ENCODE peak calls at places on chromosome 21, in seven cellular contexts. I is BE2C, O is H1, C is GM23248, S is small intestine, Y is ovary, W is PC-9. M is an unnamed sample.
A peak's percentile ranks its signal among the peaks of the same experiment; 100 is the strongest.

GRCh38 chr21:25002676-25003075 is 604.6 kb downstream of the MRPL39 start:
- DNase-seq in Y (no peak), W (no peak), S (no peak), C (no peak), I (no peak), O (no peak), M (no peak)

GRCh38 chr21:38343691-38344090 is 86.9 kb downstream of the KCNJ15 start:
- DNase-seq in Y (no peak), I (no peak), C (peak; percentile 37), W (no peak), S (no peak), O (no peak), M (no peak)

GRCh38 chr21:20739421-20739820 is 258.8 kb upstream of the NCAM2 start:
- DNase-seq in S (no peak), O (no peak), I (peak; percentile 30), Y (no peak), C (no peak), W (no peak), M (peak; percentile 30)

GRCh38 chr21:37509802-37510393 is 143.3 kb downstream of the DYRK1A start:
- DNase-seq in Y (no peak), W (no peak), I (no peak), O (no peak), C (peak; percentile 72), S (no peak), M (no peak)

GRCh38 chr21:23394458-23394857 is 2212.8 kb downstream of the MRPL39 start:
- DNase-seq in S (no peak), O (no peak), I (no peak), W (no peak), C (no peak), Y (no peak), M (no peak)

GRCh38 chr21:31444061-31444460 is 100.0 kb upstream of the TIAM1 start:
- DNase-seq in O (no peak), C (peak; percentile 83), S (no peak), I (no peak), Y (no peak), W (no peak), M (no peak)

GRCh38 chr21:36839123-36839522 is 127.3 kb downstream of the HLCS start:
- DNase-seq in C (peak; percentile 64), O (no peak), Y (no peak), I (no peak), S (no peak), W (no peak), M (no peak)

GRCh38 chr21:36164427-36164784 is 7.8 kb downstream of the DOP1B start:
- DNase-seq in Y (no peak), I (no peak), W (no peak), O (no peak), S (peak; percentile 54), C (no peak), M (no peak)

GRCh38 chr21:30979054-30979453 is 59.2 kb downstream of the KRTAP19-8 start:
- DNase-seq in W (no peak), C (no peak), Y (no peak), O (no peak), S (no peak), I (no peak), M (no peak)

GRCh38 chr21:38839683-38840286 is 34.1 kb downstream of the ETS2 start:
- DNase-seq in I (no peak), Y (no peak), C (peak; percentile 92), W (peak; percentile 61), O (no peak), S (no peak), M (no peak)

GRCh38 chr21:37435120-37435519 is 68.5 kb downstream of the DYRK1A start:
- DNase-seq in O (peak; percentile 21), Y (peak; percentile 31), W (no peak), S (peak; percentile 82), I (peak; percentile 81), C (peak; percentile 85), M (peak; percentile 78)

GRCh38 chr21:34882719-34883131 is 166.4 kb downstream of the RUNX1 start:
- DNase-seq in S (no peak), O (no peak), Y (no peak), I (no peak), C (no peak), W (no peak), M (no peak)
- H3K4me3 ChIP-seq in S (no peak overlapping the region), O (no peak overlapping the region), Y (no peak overlapping the region), I (no peak overlapping the region), C (peak overlapping the region; percentile 97), W (peak overlapping the region; percentile 97), M (no peak overlapping the region)

GRCh38 chr21:45885597-45885929 is 96.0 kb upstream of the COL6A1 start:
- DNase-seq in O (no peak), C (no peak), S (no peak), Y (no peak), W (no peak), I (no peak), M (no peak)

GRCh38 chr21:45886610-45887026 is 95.0 kb upstream of the COL6A1 start:
- DNase-seq in O (no peak), W (no peak), C (no peak), Y (no peak), I (no peak), S (no peak), M (no peak)

GRCh38 chr21:45887788-45888187 is 93.8 kb upstream of the COL6A1 start:
- DNase-seq in Y (no peak), O (no peak), C (no peak), S (no peak), W (no peak), I (peak; percentile 68), M (no peak)

GRCh38 chr21:45888361-45889009 is 93.1 kb upstream of the COL6A1 start:
- DNase-seq in I (no peak), S (no peak), C (no peak), O (no peak), W (no peak), Y (no peak), M (no peak)

GRCh38 chr21:45887121-45887611 is 94.4 kb upstream of the COL6A1 start:
- DNase-seq in O (no peak), W (no peak), C (peak; percentile 69), S (no peak), Y (no peak), I (peak; percentile 52), M (no peak)
- H3K4me1 ChIP-seq in O (no peaks in the 10 kb centered on the region), W (peaks cover 9% of the 10 kb centered on the region), C (peaks cover 7% of the 10 kb centered on the region), S (no peaks in the 10 kb centered on the region), Y (no peaks in the 10 kb centered on the region), I (peaks cover 25% of the 10 kb centered on the region), M (peaks cover under 1% of the 10 kb centered on the region)

GRCh38 chr21:44918581-44919033 is 2.1 kb downstream of the ITGB2 start:
- DNase-seq in O (no peak), C (no peak), I (no peak), W (no peak), S (no peak), Y (no peak), M (no peak)

GRCh38 chr21:44918107-44918470 is 2.6 kb downstream of the ITGB2 start:
- DNase-seq in C (no peak), I (no peak), O (no peak), Y (no peak), W (no peak), S (no peak), M (no peak)

GRCh38 chr21:44916965-44917364 is 3.7 kb downstream of the ITGB2 start:
- DNase-seq in I (no peak), W (no peak), C (no peak), S (no peak), O (no peak), Y (no peak), M (no peak)

GRCh38 chr21:44919111-44919912 is 1.4 kb downstream of the ITGB2 start:
- DNase-seq in C (peak; percentile 30), S (no peak), W (no peak), O (no peak), Y (peak; percentile 12), I (no peak), M (no peak)

DNA sequence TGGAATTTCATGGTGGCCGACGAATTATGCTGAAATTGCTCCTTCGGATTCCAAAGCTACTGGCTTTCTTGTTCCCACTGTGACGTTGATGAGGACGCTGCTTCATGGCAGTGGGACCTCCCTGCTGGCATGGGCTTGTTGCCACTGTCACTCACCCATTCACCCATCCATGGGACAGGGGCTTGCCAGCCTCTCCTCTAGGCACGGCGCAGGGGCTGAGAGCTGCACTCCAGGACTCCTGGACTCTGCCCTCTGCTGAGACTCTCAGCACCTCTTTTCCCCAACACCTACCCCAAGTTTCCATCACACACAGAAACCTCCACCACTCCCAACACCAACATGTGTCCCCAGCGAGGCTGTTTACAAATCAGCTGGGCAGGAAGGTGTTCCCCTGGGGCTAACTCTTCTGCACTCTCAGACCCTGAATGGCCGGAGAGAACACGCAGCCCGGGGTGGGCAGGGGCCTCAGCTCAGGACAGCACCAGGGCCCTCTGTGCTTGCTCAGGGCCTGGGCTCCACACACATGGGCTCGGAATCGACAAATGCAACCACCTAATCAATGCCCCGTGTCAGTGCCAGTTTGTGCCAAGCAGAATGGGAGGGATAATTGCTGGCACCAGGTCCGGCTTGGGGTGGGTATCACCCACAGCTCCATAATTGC is 3.1 kb downstream of the ITGB2 start:
- DNase-seq in Y (no peak), S (no peak), I (no peak), W (no peak), C (no peak), O (no peak), M (no peak)
- H3K27me3 ChIP-seq in Y (no peaks in the 10 kb centered on the region), S (no peaks in the 10 kb centered on the region), I (peaks cover 48% of the 10 kb centered on the region), W (no peaks in the 10 kb centered on the region), C (no peaks in the 10 kb centered on the region), O (peaks cover 52% of the 10 kb centered on the region), M (peaks cover 22% of the 10 kb centered on the region)

GRCh38 chr21:46180778-46181391 is 3.4 kb downstream of the SPATC1L start:
- DNase-seq in O (no peak), I (no peak), C (no peak), Y (peak; percentile 38), S (no peak), W (no peak), M (no peak)

GRCh38 chr21:46181953-46182547 is 2.2 kb downstream of the SPATC1L start:
- DNase-seq in O (no peak), I (no peak), W (no peak), S (no peak), C (no peak), Y (peak; percentile 63), M (no peak)

GRCh38 chr21:46183910-46184624 is at the start of gene SPATC1L:
- DNase-seq in O (peak; percentile 38), W (no peak), C (peak; percentile 80), I (peak; percentile 77), S (peak; percentile 45), Y (peak; percentile 83), M (no peak)

GRCh38 chr21:46181436-46181835 is 2.8 kb downstream of the SPATC1L start:
- DNase-seq in Y (no peak), I (no peak), S (no peak), W (no peak), O (no peak), C (no peak), M (no peak)

DNA sequence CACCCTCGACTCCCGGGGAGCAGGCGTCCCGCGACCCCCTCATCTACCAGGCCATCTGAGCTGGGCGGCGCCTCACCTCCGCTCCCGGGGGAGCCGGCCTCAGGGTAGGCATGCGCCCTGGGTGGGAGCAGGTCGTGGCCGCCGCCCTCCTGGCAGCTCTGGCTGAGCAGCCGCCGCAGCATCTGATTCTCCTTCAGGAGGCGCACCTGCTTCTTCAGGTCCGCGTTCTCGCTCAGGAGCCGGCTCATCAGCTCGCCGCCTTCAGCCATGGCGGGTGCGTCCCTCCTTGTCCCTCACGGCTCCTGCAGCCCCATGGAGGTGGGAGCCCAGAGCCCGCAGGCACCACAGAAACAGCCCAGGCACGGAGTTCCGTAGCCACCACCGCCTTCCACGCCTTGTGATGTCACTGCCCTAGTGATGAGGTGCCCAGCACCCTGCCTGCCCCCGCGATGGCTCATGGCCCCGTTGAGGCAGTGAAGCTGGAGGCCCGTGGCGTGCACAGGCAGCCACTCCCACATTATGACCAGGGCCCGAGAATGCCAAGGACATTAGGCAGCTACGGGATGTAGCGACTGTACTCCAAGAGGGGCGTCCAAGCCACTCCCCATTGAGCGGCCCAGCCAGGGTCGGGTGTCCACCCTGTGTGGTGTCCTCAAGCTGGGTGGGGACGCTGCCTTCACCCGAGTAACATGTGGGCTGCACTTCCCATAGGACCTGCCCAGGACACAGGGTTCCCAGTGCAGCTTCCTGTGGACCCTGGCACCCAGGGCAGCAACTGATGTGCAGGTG is 1.5 kb downstream of the SPATC1L start:
- DNase-seq in Y (peak; percentile 74), O (no peak), W (no peak), C (peak; percentile 73), I (no peak), S (no peak), M (no peak)
- H3K4me3 ChIP-seq in Y (no peak overlapping the region), O (no peak overlapping the region), W (no peak overlapping the region), C (no peak overlapping the region), I (no peak overlapping the region), S (no peak overlapping the region), M (no peak overlapping the region)